ENCODE peak calls at places on chromosomes 4 and X, in eight cellular contexts. V is heart right ventricle; Z is stimulated activated effector memory CD8-positive, alpha-beta T cell treated with anti-CD3 and anti-CD28 coated beads, Interleukin-12 subunit alpha, Interleukin-12 subunit beta, amount 100 ng/mL, for 72 hours; C is activated CD8-positive, alpha-beta memory T cell treated with anti-CD3 and anti-CD28 coated beads, Interleukin-2, amount 10 ng/mL, durations not matched to agents 7 days and 5 days; N is HepG2; Y is activated naive CD8-positive, alpha-beta T cell treated with anti-CD3 and anti-CD28 coated beads, Interleukin-2, amount 50 U/mL, for 24 hours; H is CD8-positive, alpha-beta T cell; W is esophagus mucosa. L is an unnamed sample.

GRCh38 chr4:149997881-149998421 is 80.3 kb upstream of the DCLK2 start:
- ATAC-seq in V (peak), Z (peak), C (peak), N (peak), Y (no peak), H (no peak), W (peak), L (no peak)

GRCh38 chr4:72909461-72909860 is 160.1 kb downstream of the COX18 start:
- ATAC-seq in V (no peak), Z (no peak), C (no peak), N (peak), Y (no peak), H (no peak), W (no peak), L (no peak)

GRCh38 chr4:147725673-147726072 is 6.2 kb upstream of the ARHGAP10 start:
- ATAC-seq in V (no peak), Z (no peak), C (no peak), N (no peak), Y (no peak), H (no peak), W (peak), L (no peak)

GRCh38 chrX:10485331-10485730 is 135.1 kb downstream of the MID1 start:
- ATAC-seq in V (no peak), Z (no peak), C (no peak), N (no peak), Y (no peak), H (no peak), W (no peak), L (no peak)

GRCh38 chr4:1215347-1216075 is 33.4 kb downstream of the CTBP1 start:
- ATAC-seq in V (no peak), Z (no peak), C (no peak), N (no peak), Y (no peak), H (no peak), W (peak), L (peak)

GRCh38 chr4:59647500-59647899 is 1552.6 kb upstream of the ADGRL3 start:
- ATAC-seq in V (no peak), Z (no peak), C (no peak), N (no peak), Y (no peak), H (no peak), W (no peak), L (no peak)

GRCh38 chr4:10036926-10037325 is 15.6 kb upstream of the SLC2A9 start:
- ATAC-seq in V (no peak), Z (no peak), C (no peak), N (no peak), Y (no peak), H (no peak), W (no peak), L (no peak)

GRCh38 chr4:142435599-142436235 is 410.4 kb downstream of the INPP4B start:
- ATAC-seq in V (no peak), Z (no peak), C (no peak), N (no peak), Y (no peak), H (no peak), W (no peak), L (no peak)

GRCh38 chr4:28248269-28248668 is 1387.6 kb downstream of the STIM2 start:
- ATAC-seq in V (no peak), Z (no peak), C (no peak), N (no peak), Y (no peak), H (no peak), W (no peak), L (no peak)

GRCh38 chr4:138864961-138865720 is 150.4 kb upstream of the NOCT start:
- ATAC-seq in V (no peak), Z (no peak), C (no peak), N (no peak), Y (no peak), H (no peak), W (no peak), L (no peak)

GRCh38 chrX:129717902-129718301 is 20.9 kb upstream of the XPNPEP2 start:
- ATAC-seq in V (peak), Z (no peak), C (no peak), N (no peak), Y (no peak), H (no peak), W (peak), L (no peak)

L was measured in stimulated activated memory B cell treated with anti-CD40 and anti-IgM and Interleukin-4, amounts not matched to agents 10 μg/mL and 1 μg/mL and 100 μg/mL, for 72 hours.